ENCODE peak calls at places on chromosomes 4 and X, in five cellular contexts. S, N, B, C and F are unnamed samples.

GRCh38 chrX:57453901-57454300 is 137.9 kb upstream of the ZXDB start:
- DNase-seq in S (no peak), N (no peak), B (no peak), C (no peak), F (peak; percentile 0)

GRCh38 chr4:140268441-140268840 is 105.0 kb upstream of the SCOC start:
- DNase-seq in S (no peak), N (no peak), B (no peak), C (no peak), F (no peak)

GRCh38 chr4:6032249-6033244 is 14.3 kb upstream of the C4orf50 start:
- DNase-seq in S (no peak), N (no peak), B (no peak), C (peak; percentile 55), F (no peak)

GRCh38 chr4:153447175-153447887 is 18.8 kb upstream of the TMEM131L start:
- DNase-seq in S (peak; percentile 27), N (no peak), B (no peak), C (no peak), F (no peak)

GRCh38 chrX:15233416-15234015 is 36.4 kb downstream of the ASB9 start:
- DNase-seq in S (no peak), N (no peak), B (no peak), C (no peak), F (no peak)

GRCh38 chr4:81724925-81725329 is 253.2 kb upstream of the RASGEF1B start:
- DNase-seq in S (no peak), N (peak; percentile 58), B (no peak), C (no peak), F (peak; percentile 37)

GRCh38 chr4:43089730-43090129 is 197.2 kb downstream of the GRXCR1 start:
- DNase-seq in S (no peak), N (no peak), B (no peak), C (no peak), F (no peak)

GRCh38 chrX:16870861-16871584 is 861 bp upstream of the RBBP7 start:
- DNase-seq in S (no peak), N (no peak), B (no peak), C (no peak), F (peak; percentile 7)

GRCh38 chr4:152193059-152193458 is 342.8 kb downstream of the FBXW7 start:
- DNase-seq in S (no peak), N (no peak), B (no peak), C (no peak), F (no peak)

GRCh38 chr4:141220655-141221605 is at the start of gene ZNF330:
- DNase-seq in S (peak; percentile 62), N (peak; percentile 87), B (peak; percentile 52), C (peak; percentile 36), F (peak; percentile 83)

GRCh38 chr4:16707874-16708273 is 190.6 kb downstream of the LDB2 start:
- DNase-seq in S (no peak), N (no peak), B (no peak), C (no peak), F (no peak)

GRCh38 chr4:91909963-91910362 is 393.8 kb upstream of the GRID2 start:
- DNase-seq in S (no peak), N (no peak), B (no peak), C (no peak), F (no peak)

GRCh38 chrX:12113321-12113720 is 25.0 kb upstream of the FRMPD4 start:
- DNase-seq in S (no peak), N (no peak), B (no peak), C (no peak), F (no peak)

GRCh38 chr4:136036744-136037143 is 1495.5 kb downstream of the PCDH18 start:
- DNase-seq in S (no peak), N (no peak), B (no peak), C (no peak), F (no peak)

GRCh38 chr4:109978704-109979103 is 66.0 kb downstream of the EGF start:
- DNase-seq in S (no peak), N (no peak), B (no peak), C (no peak), F (no peak)